ENCODE peak calls at places on chromosomes 11 and 22, in nine cellular contexts. One of them, this sample, is unnamed.
A peak's percentile ranks its signal among the peaks of the same experiment; 100 is the strongest.

GRCh38 chr11:106238704-106239360 is 161.4 kb downstream of the AASDHPPT start:
- DNase-seq in PC-3: no peak
- DNase-seq in OCI-LY7: no peak
- DNase-seq in neural progenitor cell: peak; percentile 11
- DNase-seq in prostate gland: no peak
- DNase-seq in CD8-positive, alpha-beta memory T cell: no peak
- DNase-seq in tibial nerve: no peak
- DNase-seq in breast epithelium: no peak
- DNase-seq in esophagus muscularis mucosa: no peak
- DNase-seq in this sample: no peak

GRCh38 chr22:27576815-27577564 is 224.6 kb downstream of the MN1 start:
- DNase-seq in PC-3: no peak
- DNase-seq in OCI-LY7: no peak
- DNase-seq in neural progenitor cell: no peak
- DNase-seq in prostate gland: no peak
- DNase-seq in CD8-positive, alpha-beta memory T cell: no peak
- DNase-seq in tibial nerve: no peak
- DNase-seq in breast epithelium: no peak
- DNase-seq in esophagus muscularis mucosa: no peak
- DNase-seq in this sample: no peak

GRCh38 chr22:50523806-50524663 is 1.4 kb downstream of the SCO2 start:
- DNase-seq in PC-3: no peak
- DNase-seq in OCI-LY7: no peak
- DNase-seq in neural progenitor cell: no peak
- DNase-seq in prostate gland: no peak
- DNase-seq in CD8-positive, alpha-beta memory T cell: no peak
- DNase-seq in tibial nerve: no peak
- DNase-seq in breast epithelium: no peak
- DNase-seq in esophagus muscularis mucosa: no peak
- DNase-seq in this sample: peak; percentile 59

GRCh38 chr11:120129570-120129969 is 8.3 kb downstream of the TRIM29 start:
- DNase-seq in PC-3: no peak
- DNase-seq in OCI-LY7: no peak
- DNase-seq in neural progenitor cell: no peak
- DNase-seq in prostate gland: no peak
- DNase-seq in CD8-positive, alpha-beta memory T cell: no peak
- DNase-seq in tibial nerve: no peak
- DNase-seq in breast epithelium: peak; percentile 76
- DNase-seq in esophagus muscularis mucosa: no peak
- DNase-seq in this sample: peak; percentile 33

GRCh38 chr11:129279326-129280026 is 87.4 kb upstream of the ARHGAP32 start:
- DNase-seq in PC-3: peak; percentile 86
- DNase-seq in OCI-LY7: no peak
- DNase-seq in neural progenitor cell: peak; percentile 93
- DNase-seq in prostate gland: peak; percentile 63
- DNase-seq in CD8-positive, alpha-beta memory T cell: peak; percentile 64
- DNase-seq in tibial nerve: peak; percentile 51
- DNase-seq in breast epithelium: peak; percentile 47
- DNase-seq in esophagus muscularis mucosa: no peak
- DNase-seq in this sample: peak; percentile 91

GRCh38 chr11:7251836-7252682 is at the start of gene SYT9:
- DNase-seq in PC-3: peak; percentile 66
- DNase-seq in OCI-LY7: no peak
- DNase-seq in neural progenitor cell: peak; percentile 93
- DNase-seq in prostate gland: peak; percentile 37
- DNase-seq in CD8-positive, alpha-beta memory T cell: no peak
- DNase-seq in tibial nerve: no peak
- DNase-seq in breast epithelium: no peak
- DNase-seq in esophagus muscularis mucosa: no peak
- DNase-seq in this sample: peak; percentile 27

GRCh38 chr22:27393371-27393770 is 408.2 kb downstream of the MN1 start:
- DNase-seq in PC-3: peak; percentile 80
- DNase-seq in OCI-LY7: no peak
- DNase-seq in neural progenitor cell: no peak
- DNase-seq in prostate gland: no peak
- DNase-seq in CD8-positive, alpha-beta memory T cell: no peak
- DNase-seq in tibial nerve: no peak
- DNase-seq in breast epithelium: no peak
- DNase-seq in esophagus muscularis mucosa: no peak
- DNase-seq in this sample: no peak

GRCh38 chr11:35121326-35121865 is 17.6 kb upstream of the CD44 start:
- DNase-seq in PC-3: no peak
- DNase-seq in OCI-LY7: no peak
- DNase-seq in neural progenitor cell: no peak
- DNase-seq in prostate gland: no peak
- DNase-seq in CD8-positive, alpha-beta memory T cell: no peak
- DNase-seq in tibial nerve: no peak
- DNase-seq in breast epithelium: no peak
- DNase-seq in esophagus muscularis mucosa: no peak
- DNase-seq in this sample: no peak

GRCh38 chr11:63710476-63711217 is 29.3 kb downstream of the RTN3 start:
- DNase-seq in PC-3: peak; percentile 13
- DNase-seq in OCI-LY7: no peak
- DNase-seq in neural progenitor cell: no peak
- DNase-seq in prostate gland: no peak
- DNase-seq in CD8-positive, alpha-beta memory T cell: no peak
- DNase-seq in tibial nerve: no peak
- DNase-seq in breast epithelium: no peak
- DNase-seq in esophagus muscularis mucosa: no peak
- DNase-seq in this sample: no peak

GRCh38 chr22:38881464-38881871 is 9.5 kb upstream of the CBX6 start:
- DNase-seq in PC-3: peak; percentile 21
- DNase-seq in OCI-LY7: no peak
- DNase-seq in neural progenitor cell: no peak
- DNase-seq in prostate gland: peak; percentile 75
- DNase-seq in CD8-positive, alpha-beta memory T cell: no peak
- DNase-seq in tibial nerve: peak; percentile 90
- DNase-seq in breast epithelium: peak; percentile 75
- DNase-seq in esophagus muscularis mucosa: no peak
- DNase-seq in this sample: peak; percentile 68

GRCh38 chr11:855796-856195 is 13.1 kb downstream of the TSPAN4 start:
- DNase-seq in PC-3: no peak
- DNase-seq in OCI-LY7: no peak
- DNase-seq in neural progenitor cell: no peak
- DNase-seq in prostate gland: no peak
- DNase-seq in CD8-positive, alpha-beta memory T cell: no peak
- DNase-seq in tibial nerve: no peak
- DNase-seq in breast epithelium: no peak
- DNase-seq in esophagus muscularis mucosa: no peak
- DNase-seq in this sample: no peak

GRCh38 chr11:36376888-36377758 is 81.0 kb downstream of the PRR5L start:
- DNase-seq in PC-3: no peak
- DNase-seq in OCI-LY7: no peak
- DNase-seq in neural progenitor cell: peak; percentile 85
- DNase-seq in prostate gland: no peak
- DNase-seq in CD8-positive, alpha-beta memory T cell: peak; percentile 48
- DNase-seq in tibial nerve: peak; percentile 28
- DNase-seq in breast epithelium: no peak
- DNase-seq in esophagus muscularis mucosa: no peak
- DNase-seq in this sample: peak; percentile 65

GRCh38 chr11:134539285-134539684 is 127.2 kb upstream of the B3GAT1 start:
- DNase-seq in PC-3: no peak
- DNase-seq in OCI-LY7: no peak
- DNase-seq in neural progenitor cell: no peak
- DNase-seq in prostate gland: no peak
- DNase-seq in CD8-positive, alpha-beta memory T cell: no peak
- DNase-seq in tibial nerve: no peak
- DNase-seq in breast epithelium: no peak
- DNase-seq in esophagus muscularis mucosa: no peak
- DNase-seq in this sample: no peak

GRCh38 chr11:35585411-35585810 is 32.8 kb upstream of the FJX1 start:
- DNase-seq in PC-3: no peak
- DNase-seq in OCI-LY7: no peak
- DNase-seq in neural progenitor cell: no peak
- DNase-seq in prostate gland: no peak
- DNase-seq in CD8-positive, alpha-beta memory T cell: no peak
- DNase-seq in tibial nerve: no peak
- DNase-seq in breast epithelium: no peak
- DNase-seq in esophagus muscularis mucosa: no peak
- DNase-seq in this sample: no peak

GRCh38 chr11:133118563-133119303 is 413.6 kb downstream of the OPCML start:
- DNase-seq in PC-3: no peak
- DNase-seq in OCI-LY7: no peak
- DNase-seq in neural progenitor cell: no peak
- DNase-seq in prostate gland: no peak
- DNase-seq in CD8-positive, alpha-beta memory T cell: no peak
- DNase-seq in tibial nerve: no peak
- DNase-seq in breast epithelium: no peak
- DNase-seq in esophagus muscularis mucosa: peak; percentile 86
- DNase-seq in this sample: no peak

GRCh38 chr22:40203568-40203967 is 25.8 kb downstream of the TNRC6B start:
- DNase-seq in PC-3: no peak
- DNase-seq in OCI-LY7: peak; percentile 63
- DNase-seq in neural progenitor cell: no peak
- DNase-seq in prostate gland: no peak
- DNase-seq in CD8-positive, alpha-beta memory T cell: no peak
- DNase-seq in tibial nerve: no peak
- DNase-seq in breast epithelium: no peak
- DNase-seq in esophagus muscularis mucosa: no peak
- DNase-seq in this sample: no peak

GRCh38 chr11:125939081-125939521 is 6.7 kb upstream of the VSIG10L2 start:
- DNase-seq in PC-3: no peak
- DNase-seq in OCI-LY7: no peak
- DNase-seq in neural progenitor cell: no peak
- DNase-seq in prostate gland: no peak
- DNase-seq in CD8-positive, alpha-beta memory T cell: no peak
- DNase-seq in tibial nerve: no peak
- DNase-seq in breast epithelium: no peak
- DNase-seq in esophagus muscularis mucosa: no peak
- DNase-seq in this sample: no peak

GRCh38 chr11:134392953-134393615 is 19.0 kb downstream of the B3GAT1 start:
- DNase-seq in PC-3: no peak
- DNase-seq in OCI-LY7: no peak
- DNase-seq in neural progenitor cell: no peak
- DNase-seq in prostate gland: no peak
- DNase-seq in CD8-positive, alpha-beta memory T cell: no peak
- DNase-seq in tibial nerve: no peak
- DNase-seq in breast epithelium: no peak
- DNase-seq in esophagus muscularis mucosa: no peak
- DNase-seq in this sample: no peak

GRCh38 chr11:41010361-41011050 is 448.9 kb downstream of the LRRC4C start:
- DNase-seq in PC-3: no peak
- DNase-seq in OCI-LY7: no peak
- DNase-seq in neural progenitor cell: no peak
- DNase-seq in prostate gland: no peak
- DNase-seq in CD8-positive, alpha-beta memory T cell: no peak
- DNase-seq in tibial nerve: no peak
- DNase-seq in breast epithelium: no peak
- DNase-seq in esophagus muscularis mucosa: no peak
- DNase-seq in this sample: no peak

GRCh38 chr22:37186228-37186996 is 1.6 kb downstream of the C1QTNF6 start:
- DNase-seq in PC-3: peak; percentile 60
- DNase-seq in OCI-LY7: peak; percentile 81
- DNase-seq in neural progenitor cell: peak; percentile 61
- DNase-seq in prostate gland: no peak
- DNase-seq in CD8-positive, alpha-beta memory T cell: peak; percentile 44
- DNase-seq in tibial nerve: peak; percentile 46
- DNase-seq in breast epithelium: no peak
- DNase-seq in esophagus muscularis mucosa: no peak
- DNase-seq in this sample: peak; percentile 7

DNA sequence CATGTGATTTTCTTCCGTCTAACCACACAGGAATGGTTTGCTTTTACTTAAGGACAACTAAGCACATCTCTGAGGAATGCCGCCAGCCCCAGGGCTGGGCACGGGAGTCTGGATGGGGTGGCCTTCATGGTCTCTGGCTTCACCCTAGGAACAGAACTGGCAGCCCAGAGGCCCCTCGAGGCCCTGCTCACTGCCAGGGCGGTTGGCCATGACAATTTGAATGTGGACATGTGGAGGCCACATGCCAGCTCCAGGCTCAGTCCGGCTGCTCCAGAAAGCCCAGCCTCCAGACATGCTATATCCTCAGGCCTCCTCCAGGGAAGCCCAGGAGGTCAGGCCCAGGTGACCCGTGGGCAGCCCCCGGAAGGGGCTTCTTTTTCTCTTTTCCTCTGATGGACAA is 84.0 kb upstream of the FGF3 start:
- DNase-seq in PC-3: no peak
- DNase-seq in OCI-LY7: no peak
- DNase-seq in neural progenitor cell: no peak
- DNase-seq in prostate gland: no peak
- DNase-seq in CD8-positive, alpha-beta memory T cell: no peak
- DNase-seq in tibial nerve: no peak
- DNase-seq in breast epithelium: no peak
- DNase-seq in esophagus muscularis mucosa: no peak
- DNase-seq in this sample: peak; percentile 15
- H3K4me1 ChIP-seq in PC-3: peaks cover 20% of the 10 kb centered on the region
- H3K4me1 ChIP-seq in OCI-LY7: no peaks in the 10 kb centered on the region
- H3K4me1 ChIP-seq in neural progenitor cell: no peaks in the 10 kb centered on the region
- H3K4me1 ChIP-seq in prostate gland: no peaks in the 10 kb centered on the region
- H3K4me1 ChIP-seq in CD8-positive, alpha-beta memory T cell: no peaks in the 10 kb centered on the region
- H3K4me1 ChIP-seq in tibial nerve: no peaks in the 10 kb centered on the region
- H3K4me1 ChIP-seq in breast epithelium: no peaks in the 10 kb centered on the region
- H3K4me1 ChIP-seq in esophagus muscularis mucosa: peaks cover 10% of the 10 kb centered on the region
- H3K4me1 ChIP-seq in this sample: peaks cover 11% of the 10 kb centered on the region

GRCh38 chr11:3995307-3995706 is 99.3 kb upstream of the RRM1 start:
- DNase-seq in PC-3: no peak
- DNase-seq in OCI-LY7: no peak
- DNase-seq in neural progenitor cell: no peak
- DNase-seq in prostate gland: no peak
- DNase-seq in CD8-positive, alpha-beta memory T cell: no peak
- DNase-seq in tibial nerve: no peak
- DNase-seq in breast epithelium: no peak
- DNase-seq in esophagus muscularis mucosa: no peak
- DNase-seq in this sample: no peak
- H3K27ac ChIP-seq in PC-3: peak overlapping the region; percentile 48
- H3K27ac ChIP-seq in OCI-LY7: no peak overlapping the region
- H3K27ac ChIP-seq in neural progenitor cell: no peak overlapping the region
- H3K27ac ChIP-seq in prostate gland: no peak overlapping the region
- H3K27ac ChIP-seq in CD8-positive, alpha-beta memory T cell: no peak overlapping the region
- H3K27ac ChIP-seq in tibial nerve: no peak overlapping the region
- H3K27ac ChIP-seq in breast epithelium: no peak overlapping the region
- H3K27ac ChIP-seq in esophagus muscularis mucosa: no peak overlapping the region
- H3K27ac ChIP-seq in this sample: peak overlapping the region; percentile 37

GRCh38 chr22:41300661-41301060 is 664 bp upstream of the ZC3H7B start:
- DNase-seq in PC-3: peak; percentile 28
- DNase-seq in OCI-LY7: no peak
- DNase-seq in neural progenitor cell: no peak
- DNase-seq in prostate gland: no peak
- DNase-seq in CD8-positive, alpha-beta memory T cell: no peak
- DNase-seq in tibial nerve: no peak
- DNase-seq in breast epithelium: no peak
- DNase-seq in esophagus muscularis mucosa: no peak
- DNase-seq in this sample: no peak
- H3K4me1 ChIP-seq in PC-3: peaks cover 15% of the 10 kb centered on the region
- H3K4me1 ChIP-seq in OCI-LY7: peaks cover 20% of the 10 kb centered on the region
- H3K4me1 ChIP-seq in neural progenitor cell: peaks cover 10% of the 10 kb centered on the region
- H3K4me1 ChIP-seq in prostate gland: peaks cover 5% of the 10 kb centered on the region
- H3K4me1 ChIP-seq in CD8-positive, alpha-beta memory T cell: peaks cover 16% of the 10 kb centered on the region
- H3K4me1 ChIP-seq in tibial nerve: peaks cover 24% of the 10 kb centered on the region
- H3K4me1 ChIP-seq in breast epithelium: no peaks in the 10 kb centered on the region
- H3K4me1 ChIP-seq in esophagus muscularis mucosa: peaks cover 39% of the 10 kb centered on the region
- H3K4me1 ChIP-seq in this sample: peaks cover 16% of the 10 kb centered on the region

GRCh38 chr11:82843057-82843795 is 57.0 kb downstream of the PRCP start:
- DNase-seq in PC-3: peak; percentile 82
- DNase-seq in OCI-LY7: no peak
- DNase-seq in neural progenitor cell: no peak
- DNase-seq in prostate gland: no peak
- DNase-seq in CD8-positive, alpha-beta memory T cell: no peak
- DNase-seq in tibial nerve: no peak
- DNase-seq in breast epithelium: no peak
- DNase-seq in esophagus muscularis mucosa: no peak
- DNase-seq in this sample: no peak
- H3K27ac ChIP-seq in PC-3: peak overlapping the region; percentile 9
- H3K27ac ChIP-seq in OCI-LY7: no peak overlapping the region
- H3K27ac ChIP-seq in neural progenitor cell: no peak overlapping the region
- H3K27ac ChIP-seq in prostate gland: no peak overlapping the region
- H3K27ac ChIP-seq in CD8-positive, alpha-beta memory T cell: no peak overlapping the region
- H3K27ac ChIP-seq in tibial nerve: peak overlapping the region; percentile 59
- H3K27ac ChIP-seq in breast epithelium: no peak overlapping the region
- H3K27ac ChIP-seq in esophagus muscularis mucosa: no peak overlapping the region
- H3K27ac ChIP-seq in this sample: no peak overlapping the region

This sample was measured in psoas muscle.